ENCODE peak calls at places on chromosomes 6 and 20, in six cellular contexts. R is neuronal stem cell, B is H9, E is trophoblast cell, W is H1, U is mesenchymal stem cell. F is an unnamed sample.

GRCh38 chr20:56630506-56631317 is 1.6 kb downstream of the TFAP2C start:
- DNase-seq in R (no peak), B (peak; percentile 57), E (peak; percentile 93), W (peak; percentile 80), U (no peak), F (no peak)

GRCh38 chr6:147226877-147227276 is 22.7 kb downstream of the STXBP5 start:
- DNase-seq in R (no peak), B (no peak), E (no peak), W (no peak), U (no peak), F (no peak)

GRCh38 chr6:51314965-51315364 is 496.3 kb downstream of the TFAP2B start:
- DNase-seq in R (no peak), B (no peak), E (no peak), W (no peak), U (no peak), F (no peak)

GRCh38 chr20:35171753-35172433 is at the start of gene PROCR:
- DNase-seq in R (peak; percentile 23), B (peak; percentile 92), E (peak; percentile 90), W (peak; percentile 79), U (peak; percentile 93), F (peak; percentile 90)

GRCh38 chr20:3869839-3870634 is 19.1 kb upstream of the PANK2 start:
- DNase-seq in R (no peak), B (no peak), E (peak; percentile 78), W (no peak), U (no peak), F (no peak)

GRCh38 chr6:113873043-113873667 is 16.0 kb downstream of the MARCKS start:
- DNase-seq in R (no peak), B (no peak), E (peak; percentile 14), W (no peak), U (no peak), F (no peak)

GRCh38 chr20:9510926-9511325 is 3.5 kb upstream of the LAMP5 start:
- DNase-seq in R (no peak), B (no peak), E (no peak), W (no peak), U (no peak), F (no peak)

GRCh38 chr20:5621305-5621704 is 128.9 kb upstream of the SHLD1 start:
- DNase-seq in R (no peak), B (no peak), E (no peak), W (no peak), U (no peak), F (no peak)

GRCh38 chr6:17361013-17361412 is 32.4 kb upstream of the CAP2 start:
- DNase-seq in R (no peak), B (no peak), E (no peak), W (no peak), U (no peak), F (peak; percentile 33)

GRCh38 chr6:26295691-26296555 is 69.1 kb upstream of the BTN3A2 start:
- DNase-seq in R (no peak), B (no peak), E (peak; percentile 87), W (no peak), U (peak; percentile 90), F (peak; percentile 92)

GRCh38 chr20:51525241-51526104 is 17.0 kb downstream of the NFATC2 start:
- DNase-seq in R (no peak), B (no peak), E (no peak), W (no peak), U (no peak), F (no peak)

GRCh38 chr6:17265570-17265969 is 15.6 kb upstream of the RBM24 start:
- DNase-seq in R (no peak), B (no peak), E (no peak), W (no peak), U (no peak), F (no peak)

GRCh38 chr6:7381092-7381491 is 8.4 kb downstream of the CAGE1 start:
- DNase-seq in R (no peak), B (no peak), E (no peak), W (no peak), U (no peak), F (no peak)

GRCh38 chr6:141540207-141540606 is 592.5 kb upstream of the GJE1 start:
- DNase-seq in R (no peak), B (no peak), E (no peak), W (no peak), U (no peak), F (no peak)

GRCh38 chr20:51198876-51199523 is 176.1 kb upstream of the KCNG1 start:
- DNase-seq in R (no peak), B (no peak), E (no peak), W (no peak), U (no peak), F (no peak)

GRCh38 chr6:22253955-22254655 is 42.7 kb downstream of the PRL start:
- DNase-seq in R (peak; percentile 71), B (no peak), E (no peak), W (no peak), U (no peak), F (no peak)

GRCh38 chr6:158879180-158879579 is 60.0 kb upstream of the EZR start:
- DNase-seq in R (no peak), B (peak; percentile 53), E (no peak), W (no peak), U (peak; percentile 47), F (no peak)

GRCh38 chr6:25220853-25221252 is 58.3 kb upstream of the CARMIL1 start:
- DNase-seq in R (no peak), B (no peak), E (no peak), W (no peak), U (no peak), F (no peak)

GRCh38 chr6:119322715-119323350 is 26.7 kb downstream of the MAN1A1 start:
- DNase-seq in R (no peak), B (no peak), E (no peak), W (no peak), U (no peak), F (no peak)

GRCh38 chr6:159092631-159093030 is 47.8 kb upstream of the TAGAP start:
- DNase-seq in R (no peak), B (no peak), E (peak; percentile 30), W (peak; percentile 4), U (no peak), F (no peak)

GRCh38 chr6:149560736-149561135 is 5.4 kb upstream of the GINM1 start:
- DNase-seq in R (no peak), B (peak; percentile 45), E (peak; percentile 47), W (no peak), U (peak; percentile 30), F (no peak)

GRCh38 chr6:36821581-36822335 is 17.5 kb downstream of the CPNE5 start:
- DNase-seq in R (no peak), B (no peak), E (no peak), W (no peak), U (no peak), F (no peak)

GRCh38 chr6:131213501-131213990 is 78.3 kb downstream of the AKAP7 start:
- DNase-seq in R (no peak), B (no peak), E (no peak), W (no peak), U (peak; percentile 37), F (peak; percentile 61)

GRCh38 chr6:104527761-104528415 is 331.8 kb downstream of the HACE1 start:
- DNase-seq in R (no peak), B (peak; percentile 61), E (peak; percentile 66), W (peak; percentile 69), U (no peak), F (no peak)

GRCh38 chr6:106064766-106065165 is 21.4 kb upstream of the PRDM1 start:
- DNase-seq in R (no peak), B (no peak), E (no peak), W (no peak), U (no peak), F (peak; percentile 37)

GRCh38 chr6:163162874-163163213 is 251.7 kb upstream of the QKI start:
- DNase-seq in R (no peak), B (no peak), E (no peak), W (no peak), U (no peak), F (no peak)

GRCh38 chr6:163165155-163165910 is 249.2 kb upstream of the QKI start:
- DNase-seq in R (no peak), B (no peak), E (peak; percentile 46), W (no peak), U (no peak), F (no peak)

GRCh38 chr6:163165922-163166321 is 248.6 kb upstream of the QKI start:
- DNase-seq in R (no peak), B (no peak), E (no peak), W (no peak), U (no peak), F (no peak)

GRCh38 chr6:163162007-163162873 is 252.3 kb upstream of the QKI start:
- DNase-seq in R (no peak), B (no peak), E (no peak), W (no peak), U (no peak), F (no peak)

GRCh38 chr6:163164175-163164900 is 250.2 kb upstream of the QKI start:
- DNase-seq in R (no peak), B (no peak), E (peak; percentile 100), W (no peak), U (no peak), F (no peak)
- H3K27ac ChIP-seq in R (no peak overlapping the region), B (no peak overlapping the region), E (no peak overlapping the region), W (no peak overlapping the region), U (no peak overlapping the region), F (no peak overlapping the region)

GRCh38 chr20:20614391-20614790 is 98.1 kb downstream of the RALGAPA2 start:
- DNase-seq in R (no peak), B (no peak), E (peak; percentile 22), W (no peak), U (no peak), F (peak; percentile 25)
- H4K91ac ChIP-seq in R (no peak overlapping the region), B (no peak overlapping the region), E (no peak overlapping the region), W (no peak overlapping the region), U (no peak overlapping the region), F (no peak overlapping the region)

GRCh38 chr6:28566527-28567252 is 41.0 kb downstream of the GPX5 start:
- DNase-seq in R (no peak), B (no peak), E (no peak), W (no peak), U (no peak), F (no peak)
- H3K27ac ChIP-seq in R (peak overlapping the region; percentile 16), B (no peak overlapping the region), E (no peak overlapping the region), W (no peak overlapping the region), U (no peak overlapping the region), F (no peak overlapping the region)

DNA sequence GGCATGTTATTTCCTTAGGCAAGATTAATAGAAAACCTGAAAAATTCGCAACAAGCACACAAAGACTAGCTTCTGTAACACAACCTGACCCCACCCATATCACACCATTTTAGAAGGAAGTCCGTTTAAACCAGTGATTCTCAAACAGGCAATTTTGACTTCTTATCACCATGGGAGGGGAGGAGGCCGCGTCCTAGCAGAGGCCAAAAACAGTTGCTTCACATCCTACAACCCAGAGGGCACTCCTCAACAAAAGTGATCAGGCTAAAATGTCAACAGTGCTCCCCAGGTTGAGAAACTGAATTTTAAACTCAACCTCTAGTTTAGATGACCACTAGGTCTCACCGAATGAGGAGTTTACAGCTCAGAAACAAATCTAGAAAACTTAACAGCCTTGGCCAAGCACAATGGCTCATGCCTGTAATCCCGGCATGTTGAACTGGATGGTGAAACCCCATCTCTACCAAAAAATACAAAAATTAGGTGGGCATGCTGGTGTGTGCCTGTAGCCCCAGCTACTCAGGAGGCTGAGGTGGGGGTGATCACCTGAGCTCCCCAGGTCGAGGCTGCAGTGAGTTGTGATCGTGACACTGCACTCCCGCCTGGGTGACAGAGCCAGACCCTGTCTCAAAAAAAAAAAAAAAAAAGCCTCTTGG is 3.4 kb downstream of the SNX5 start:
- DNase-seq in R (no peak), B (no peak), E (no peak), W (no peak), U (no peak), F (no peak)
- H4K91ac ChIP-seq in R (no peak overlapping the region), B (no peak overlapping the region), E (no peak overlapping the region), W (no peak overlapping the region), U (no peak overlapping the region), F (no peak overlapping the region)

GRCh38 chr6:112282217-112282616 is 27.9 kb upstream of the LAMA4 start:
- DNase-seq in R (no peak), B (no peak), E (peak; percentile 61), W (no peak), U (peak; percentile 90), F (peak; percentile 97)
- H3K27ac ChIP-seq in R (no peak overlapping the region), B (no peak overlapping the region), E (no peak overlapping the region), W (no peak overlapping the region), U (no peak overlapping the region), F (no peak overlapping the region)

F was measured in IMR-90.